ENCODE peak calls at places on chromosomes 5 and 9, in four cellular contexts. C is A549, D is body of pancreas, R is ovary. Z is an unnamed sample.

GRCh38 chr9:126371007-126371870 is 44.6 kb downstream of the MVB12B start:
- DNase-seq in C (no peak), D (no peak), R (no peak), Z (no peak)

GRCh38 chr9:81028504-81028903 is 660.8 kb downstream of the TLE1 start:
- DNase-seq in R (no peak), D (no peak), C (peak), Z (no peak)

GRCh38 chr5:51465165-51465564 is 81.9 kb downstream of the ISL1 start:
- DNase-seq in R (no peak), C (no peak), D (peak), Z (no peak)

GRCh38 chr5:10056228-10056760 is 193.4 kb downstream of the ATPSCKMT start:
- DNase-seq in R (no peak), D (no peak), C (no peak), Z (no peak)

GRCh38 chr9:20139755-20140154 is 350.9 kb upstream of the SLC24A2 start:
- DNase-seq in D (no peak), R (no peak), C (no peak), Z (no peak)

GRCh38 chr5:14258840-14259239 is 115.7 kb downstream of the TRIO start:
- DNase-seq in R (no peak), C (no peak), D (no peak), Z (no peak)

GRCh38 chr9:19424176-19424779 is 15.5 kb downstream of the ACER2 start:
- DNase-seq in D (no peak), C (no peak), R (no peak), Z (no peak)

GRCh38 chr9:137293094-137293481 is 9.0 kb downstream of the NRARP start:
- DNase-seq in C (no peak), D (peak), R (peak), Z (no peak)

GRCh38 chr9:34365282-34365681 is 11.4 kb downstream of the MYORG start:
- DNase-seq in C (no peak), D (peak), R (no peak), Z (no peak)

GRCh38 chr5:140627972-140628371 is 5.0 kb downstream of the CD14 start:
- DNase-seq in D (no peak), C (no peak), R (no peak), Z (no peak)

DNA sequence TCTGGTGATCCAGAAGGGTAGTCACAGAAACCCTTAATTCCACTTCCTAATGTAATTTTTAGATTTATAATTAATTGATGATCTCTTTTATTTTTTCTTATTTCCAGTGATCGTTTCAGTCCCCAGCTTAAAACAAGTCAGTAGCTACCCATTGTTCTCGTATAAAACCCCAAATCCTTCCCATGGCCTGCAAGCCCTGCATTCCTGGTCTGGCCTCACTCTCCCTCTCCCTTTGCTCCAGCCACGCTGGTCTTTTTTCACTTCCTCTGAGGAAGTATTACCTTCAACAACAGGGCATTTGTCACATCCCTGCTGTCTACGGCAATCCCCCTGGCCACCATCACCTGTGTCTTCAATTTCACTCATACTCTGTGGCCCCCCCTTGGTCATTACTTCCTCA is 44.8 kb downstream of the ACOT12 start:
- DNase-seq in R (no peak), D (no peak), C (no peak), Z (no peak)
- TF ChIP-seq POLR2A in R (no peak), D (no peak), C (no peak), Z (no peak)

DNA sequence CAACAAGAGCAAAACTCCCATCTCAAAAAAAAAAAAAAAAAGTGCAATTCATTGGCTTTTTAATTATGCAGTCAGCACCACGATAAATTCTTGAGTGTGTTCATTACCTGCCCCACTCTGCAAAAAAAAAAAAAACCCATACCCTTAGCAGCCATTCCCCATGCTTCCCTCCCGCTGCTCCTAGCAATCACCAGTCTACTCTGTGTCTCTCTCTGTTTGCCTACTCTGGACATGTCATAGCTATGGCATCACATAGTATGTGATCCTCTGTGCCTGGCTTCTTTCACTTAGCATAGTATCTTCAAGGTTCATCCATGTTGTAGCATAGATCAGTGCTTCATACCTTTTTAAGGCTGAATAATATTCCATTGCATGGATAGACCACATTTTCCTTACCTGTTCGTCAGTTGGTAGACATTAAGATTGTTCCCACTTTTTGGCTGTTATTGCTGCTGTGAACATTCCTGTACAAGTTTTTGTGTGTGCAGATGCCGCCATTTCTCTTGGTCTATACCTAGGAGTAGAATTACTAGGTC is 7.0 kb upstream of the PRR7 start:
- DNase-seq in D (no peak), C (no peak), R (no peak), Z (no peak)
- TF ChIP-seq POLR2A in D (no peak), C (no peak), R (no peak), Z (no peak)

GRCh38 chr9:83701769-83702168 is 6.0 kb downstream of the UBQLN1 start:
- DNase-seq in D (no peak), R (no peak), C (no peak), Z (no peak)

GRCh38 chr9:83707518-83707767 is 315 bp downstream of the UBQLN1 start:
- DNase-seq in R (no peak), C (peak), D (no peak), Z (peak)

GRCh38 chr9:83708515-83709158 is 879 bp upstream of the UBQLN1 start:
- DNase-seq in D (peak), R (peak), C (peak), Z (peak)

GRCh38 chr9:83707768-83708514 is at the start of gene UBQLN1:
- DNase-seq in R (peak), C (peak), D (peak), Z (peak)

DNA sequence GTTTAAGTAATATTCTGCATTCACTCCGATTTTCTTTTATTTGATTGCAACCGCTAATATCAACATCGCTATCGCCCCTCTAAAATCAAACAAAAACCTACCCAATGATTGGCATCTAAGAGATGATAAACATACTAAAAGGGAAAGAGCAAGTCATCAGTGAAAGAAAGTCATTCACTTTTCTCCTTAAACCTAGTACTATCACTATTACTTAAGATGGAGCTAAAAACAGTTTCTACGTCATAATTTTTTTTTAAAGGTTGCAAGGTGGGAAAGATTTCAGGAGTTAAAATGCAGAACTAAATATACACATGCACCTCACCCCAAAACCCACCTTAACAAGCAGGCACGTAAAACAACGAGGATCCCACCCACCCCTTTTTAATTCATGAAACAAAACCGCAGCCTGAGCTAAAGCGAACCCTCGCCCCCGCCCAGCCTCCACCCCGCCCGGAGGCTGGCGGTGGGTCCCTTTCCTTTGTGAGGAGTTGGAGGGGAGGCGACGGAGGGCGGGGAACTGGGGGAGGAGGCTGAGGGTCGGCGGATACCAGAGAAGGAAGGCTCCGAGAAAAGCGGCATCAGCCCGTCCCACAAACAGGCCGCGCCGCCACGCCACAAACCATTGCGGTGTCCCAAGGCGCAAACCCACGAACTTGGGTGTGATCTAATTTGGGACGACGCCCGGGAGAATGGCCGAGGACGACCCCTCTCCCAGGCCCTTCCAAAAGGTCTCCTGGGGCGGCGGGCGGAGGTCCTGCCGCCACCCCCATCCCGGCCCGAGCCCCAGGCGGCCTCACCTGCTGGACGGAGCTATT is 848 bp downstream of the UBQLN1 start:
- DNase-seq in R (peak), C (no peak), D (peak), Z (peak)
- TF ChIP-seq POLR2A in R (no peak), C (no peak), D (no peak), Z (no peak)

GRCh38 chr5:179834120-179834519 is 13.4 kb downstream of the SQSTM1 start:
- DNase-seq in C (no peak), D (no peak), R (no peak), Z (no peak)

GRCh38 chr5:179829732-179830435 is 9.2 kb downstream of the SQSTM1 start:
- DNase-seq in R (no peak), C (no peak), D (no peak), Z (no peak)

GRCh38 chr5:179833709-179834070 is 13.0 kb downstream of the SQSTM1 start:
- DNase-seq in C (no peak), R (no peak), D (no peak), Z (no peak)

GRCh38 chr5:179833056-179833708 is 12.5 kb downstream of the SQSTM1 start:
- DNase-seq in C (no peak), D (no peak), R (no peak), Z (no peak)

GRCh38 chr5:179832039-179832745 is 11.5 kb downstream of the SQSTM1 start:
- DNase-seq in D (no peak), R (no peak), C (no peak), Z (no peak)
- TF ChIP-seq POLR2A in D (no peak), R (no peak), C (no peak), Z (no peak)

GRCh38 chr9:136108648-136109266 is 9.9 kb downstream of the TMEM250 start:
- DNase-seq in R (peak), D (no peak), C (no peak), Z (no peak)

GRCh38 chr9:136107953-136108647 is 10.6 kb downstream of the TMEM250 start:
- DNase-seq in R (peak), D (no peak), C (no peak), Z (peak)

GRCh38 chr9:136111190-136111589 is 7.5 kb downstream of the TMEM250 start:
- DNase-seq in D (no peak), R (peak), C (no peak), Z (no peak)

GRCh38 chr9:136110082-136111061 is 8.3 kb downstream of the TMEM250 start:
- DNase-seq in R (peak), D (no peak), C (no peak), Z (peak)

DNA sequence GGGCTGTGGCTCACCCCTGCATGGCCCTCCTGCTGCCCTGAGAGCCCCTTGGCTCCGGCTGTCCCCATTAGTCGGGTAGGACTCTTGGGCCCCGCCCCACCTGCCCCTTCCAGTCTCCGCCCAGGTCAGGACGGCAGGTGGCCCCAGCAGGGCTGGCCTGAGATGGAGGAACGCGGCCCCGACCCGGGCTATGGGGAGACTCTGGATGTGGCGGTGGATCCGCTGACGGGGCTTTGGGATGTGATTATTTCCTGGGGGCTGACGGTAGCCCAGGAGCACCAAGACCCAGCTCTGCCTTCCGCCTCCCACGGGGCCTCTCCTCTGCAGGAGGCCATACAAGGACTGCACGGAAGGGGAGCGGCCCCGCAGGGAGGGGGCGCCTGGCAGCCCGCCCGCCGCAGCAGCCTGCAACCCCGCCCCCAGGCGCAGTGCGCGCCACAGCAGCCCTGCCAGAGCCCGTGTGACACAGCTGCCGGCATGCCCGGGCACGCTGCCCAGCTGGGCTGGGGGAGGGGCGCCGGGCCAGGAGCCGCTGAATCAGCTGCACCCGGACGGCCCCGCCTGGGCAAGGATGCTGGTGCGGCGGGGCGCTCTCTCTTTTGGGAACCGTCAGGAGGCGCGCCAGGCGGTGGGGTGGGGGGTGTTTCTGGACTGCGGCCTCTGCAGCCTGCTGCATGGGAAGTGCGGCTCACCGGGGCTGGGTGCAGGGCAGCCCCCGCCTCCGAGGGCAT is 9.2 kb downstream of the TMEM250 start:
- DNase-seq in R (peak), C (peak), D (peak), Z (peak)
- TF ChIP-seq POLR2A in R (no peak), C (peak), D (peak), Z (peak)

GRCh38 chr5:54845567-54845941 is 139.8 kb downstream of the ESM1 start:
- DNase-seq in D (no peak), R (no peak), C (no peak), Z (no peak)
- TF ChIP-seq POLR2A in D (no peak), R (no peak), C (no peak), Z (no peak)